ENCODE peak calls at places on chromosome 2, in six cellular contexts. One of them, this sample, is unnamed.

GRCh38 chr2:121907905-121908304 is 152.5 kb downstream of the TSN start:
- DNase-seq in progenitor cell of endocrine pancreas: no peak
- DNase-seq in left lung: no peak
- DNase-seq in brain microvascular endothelial cell: no peak
- DNase-seq in right atrium auricular region: no peak
- DNase-seq in uterus: no peak
- DNase-seq in this sample: no peak

GRCh38 chr2:9278439-9278838 is 71.8 kb downstream of the ASAP2 start:
- DNase-seq in progenitor cell of endocrine pancreas: no peak
- DNase-seq in left lung: no peak
- DNase-seq in brain microvascular endothelial cell: no peak
- DNase-seq in right atrium auricular region: no peak
- DNase-seq in uterus: no peak
- DNase-seq in this sample: no peak

GRCh38 chr2:134438371-134438770 is 184.5 kb downstream of the MGAT5 start:
- DNase-seq in progenitor cell of endocrine pancreas: no peak
- DNase-seq in left lung: no peak
- DNase-seq in brain microvascular endothelial cell: no peak
- DNase-seq in right atrium auricular region: peak
- DNase-seq in uterus: no peak
- DNase-seq in this sample: no peak

GRCh38 chr2:225999692-226000091 is 600.2 kb downstream of the NYAP2 start:
- DNase-seq in progenitor cell of endocrine pancreas: no peak
- DNase-seq in left lung: no peak
- DNase-seq in brain microvascular endothelial cell: no peak
- DNase-seq in right atrium auricular region: no peak
- DNase-seq in uterus: no peak
- DNase-seq in this sample: no peak

GRCh38 chr2:207632575-207633492 is 7.6 kb upstream of the METTL21A start:
- DNase-seq in progenitor cell of endocrine pancreas: no peak
- DNase-seq in left lung: no peak
- DNase-seq in brain microvascular endothelial cell: peak
- DNase-seq in right atrium auricular region: no peak
- DNase-seq in uterus: no peak
- DNase-seq in this sample: peak

GRCh38 chr2:26245231-26245732 is 543 bp downstream of the HADHB start:
- DNase-seq in progenitor cell of endocrine pancreas: no peak
- DNase-seq in left lung: no peak
- DNase-seq in brain microvascular endothelial cell: peak
- DNase-seq in right atrium auricular region: no peak
- DNase-seq in uterus: no peak
- DNase-seq in this sample: no peak

GRCh38 chr2:203585541-203585940 is 50.4 kb upstream of the RAPH1 start:
- DNase-seq in progenitor cell of endocrine pancreas: no peak
- DNase-seq in left lung: no peak
- DNase-seq in brain microvascular endothelial cell: no peak
- DNase-seq in right atrium auricular region: no peak
- DNase-seq in uterus: no peak
- DNase-seq in this sample: no peak

GRCh38 chr2:43376523-43377198 is 150.3 kb upstream of the ZFP36L2 start:
- DNase-seq in progenitor cell of endocrine pancreas: no peak
- DNase-seq in left lung: no peak
- DNase-seq in brain microvascular endothelial cell: no peak
- DNase-seq in right atrium auricular region: no peak
- DNase-seq in uterus: no peak
- DNase-seq in this sample: no peak

GRCh38 chr2:240510513-240511210 is 47.1 kb downstream of the ANKMY1 start:
- DNase-seq in progenitor cell of endocrine pancreas: no peak
- DNase-seq in left lung: peak
- DNase-seq in brain microvascular endothelial cell: no peak
- DNase-seq in right atrium auricular region: peak
- DNase-seq in uterus: no peak
- DNase-seq in this sample: no peak

GRCh38 chr2:72154386-72154785 is 6.7 kb upstream of the CYP26B1 start:
- DNase-seq in progenitor cell of endocrine pancreas: no peak
- DNase-seq in left lung: no peak
- DNase-seq in brain microvascular endothelial cell: no peak
- DNase-seq in right atrium auricular region: no peak
- DNase-seq in uterus: no peak
- DNase-seq in this sample: no peak

GRCh38 chr2:196230051-196230450 is 58.7 kb upstream of the STK17B start:
- DNase-seq in progenitor cell of endocrine pancreas: no peak
- DNase-seq in left lung: peak
- DNase-seq in brain microvascular endothelial cell: no peak
- DNase-seq in right atrium auricular region: no peak
- DNase-seq in uterus: no peak
- DNase-seq in this sample: no peak

GRCh38 chr2:172967036-172967982 is 108.3 kb upstream of the MAP3K20 start:
- DNase-seq in progenitor cell of endocrine pancreas: no peak
- DNase-seq in left lung: peak
- DNase-seq in brain microvascular endothelial cell: no peak
- DNase-seq in right atrium auricular region: no peak
- DNase-seq in uterus: no peak
- DNase-seq in this sample: no peak

GRCh38 chr2:46329803-46330775 is 32.9 kb downstream of the EPAS1 start:
- DNase-seq in progenitor cell of endocrine pancreas: no peak
- DNase-seq in left lung: no peak
- DNase-seq in brain microvascular endothelial cell: peak
- DNase-seq in right atrium auricular region: no peak
- DNase-seq in uterus: no peak
- DNase-seq in this sample: no peak

GRCh38 chr2:182581196-182581935 is 134.7 kb upstream of the DNAJC10 start:
- DNase-seq in progenitor cell of endocrine pancreas: no peak
- DNase-seq in left lung: no peak
- DNase-seq in brain microvascular endothelial cell: peak
- DNase-seq in right atrium auricular region: no peak
- DNase-seq in uterus: no peak
- DNase-seq in this sample: no peak

GRCh38 chr2:98569197-98569793 is 39.0 kb downstream of the COA5 start:
- DNase-seq in progenitor cell of endocrine pancreas: peak
- DNase-seq in left lung: peak
- DNase-seq in brain microvascular endothelial cell: peak
- DNase-seq in right atrium auricular region: no peak
- DNase-seq in uterus: peak
- DNase-seq in this sample: no peak

GRCh38 chr2:231393149-231394131 is 2.1 kb upstream of the B3GNT7 start:
- DNase-seq in progenitor cell of endocrine pancreas: no peak
- DNase-seq in left lung: no peak
- DNase-seq in brain microvascular endothelial cell: no peak
- DNase-seq in right atrium auricular region: no peak
- DNase-seq in uterus: no peak
- DNase-seq in this sample: no peak

GRCh38 chr2:16217271-16217670 is 276.9 kb downstream of the MYCN start:
- DNase-seq in progenitor cell of endocrine pancreas: no peak
- DNase-seq in left lung: no peak
- DNase-seq in brain microvascular endothelial cell: no peak
- DNase-seq in right atrium auricular region: no peak
- DNase-seq in uterus: no peak
- DNase-seq in this sample: no peak

DNA sequence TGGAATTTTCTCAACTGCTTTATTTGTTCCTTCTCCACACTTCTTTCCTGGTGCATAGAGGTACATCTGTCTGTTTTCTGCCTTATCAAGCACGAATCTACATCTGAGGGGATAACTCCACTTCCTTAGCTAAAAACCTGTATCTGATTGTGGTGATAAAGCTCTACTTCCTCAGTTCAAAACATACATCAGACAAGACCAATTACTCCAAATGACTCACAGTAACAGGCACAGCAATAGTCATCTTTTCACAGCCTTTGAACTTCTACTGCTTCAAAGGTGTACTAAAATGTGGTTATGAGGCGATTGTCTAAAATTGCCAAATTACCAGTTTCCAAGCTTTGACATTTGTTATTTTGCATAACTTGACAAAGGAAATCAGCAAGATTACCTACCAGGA is 803.6 kb upstream of the ZEB2 start:
- DNase-seq in progenitor cell of endocrine pancreas: no peak
- DNase-seq in left lung: no peak
- DNase-seq in brain microvascular endothelial cell: no peak
- DNase-seq in right atrium auricular region: no peak
- DNase-seq in uterus: no peak
- DNase-seq in this sample: no peak
- TF ChIP-seq CTCF in progenitor cell of endocrine pancreas: no peak
- TF ChIP-seq CTCF in left lung: no peak
- TF ChIP-seq CTCF in brain microvascular endothelial cell: no peak
- TF ChIP-seq CTCF in right atrium auricular region: no peak
- TF ChIP-seq CTCF in uterus: no peak
- TF ChIP-seq CTCF in this sample: no peak

DNA sequence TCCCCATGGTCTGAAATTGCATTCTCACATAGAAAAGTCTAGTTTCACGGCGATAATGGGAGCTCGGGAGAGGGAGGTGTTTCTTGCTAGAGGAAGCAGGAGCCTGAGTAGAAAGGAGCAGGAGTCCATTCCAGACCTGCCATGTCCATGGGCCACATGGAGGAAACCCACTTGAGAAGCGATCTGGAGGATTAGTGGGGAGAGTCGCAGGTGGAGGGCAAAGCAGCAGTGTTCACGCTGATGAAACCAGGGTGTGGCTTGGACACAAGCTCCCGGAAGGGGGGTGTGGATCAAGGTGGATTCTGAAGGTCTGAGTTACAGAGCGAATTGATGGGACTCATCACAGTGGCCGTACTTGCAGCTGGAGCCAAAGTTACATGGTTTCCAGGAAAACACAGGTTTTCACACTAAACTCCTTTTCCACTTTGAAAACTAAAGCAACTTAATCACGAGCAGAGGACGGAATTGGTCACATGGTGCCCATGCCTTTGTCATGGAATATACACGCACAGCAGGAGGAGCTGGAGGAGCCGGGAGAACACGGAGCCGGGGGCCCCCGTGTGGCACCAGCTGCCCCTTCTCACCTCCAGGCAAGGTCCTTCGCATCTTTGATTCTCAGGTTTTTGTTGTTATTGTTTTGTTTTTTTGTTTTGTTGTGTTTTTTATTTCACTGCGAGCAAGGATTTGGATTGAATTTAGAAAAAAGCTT is 255.1 kb upstream of the MYT1L start:
- DNase-seq in progenitor cell of endocrine pancreas: no peak
- DNase-seq in left lung: no peak
- DNase-seq in brain microvascular endothelial cell: no peak
- DNase-seq in right atrium auricular region: peak
- DNase-seq in uterus: no peak
- DNase-seq in this sample: no peak
- TF ChIP-seq CTCF in progenitor cell of endocrine pancreas: no peak
- TF ChIP-seq CTCF in left lung: no peak
- TF ChIP-seq CTCF in brain microvascular endothelial cell: no peak
- TF ChIP-seq CTCF in right atrium auricular region: no peak
- TF ChIP-seq CTCF in uterus: no peak
- TF ChIP-seq CTCF in this sample: no peak

DNA sequence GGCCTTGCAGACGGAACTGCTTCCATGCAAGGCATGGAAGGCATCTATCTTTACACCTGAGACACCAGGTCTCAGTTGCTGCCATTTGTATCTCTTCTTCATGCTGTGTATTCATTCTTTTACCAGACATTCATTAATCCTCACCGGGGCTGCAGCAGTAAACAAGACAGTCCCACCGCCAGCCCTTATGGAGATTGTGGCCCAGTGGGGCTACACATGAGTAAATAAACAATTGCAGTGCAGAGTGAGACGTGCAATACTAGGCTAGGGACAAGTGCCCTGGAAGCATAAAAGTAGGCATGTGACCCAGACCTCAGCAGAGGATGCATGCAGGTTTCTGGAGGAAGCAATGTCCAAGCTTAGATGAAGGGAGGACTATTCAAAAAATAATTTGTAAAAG is 497.6 kb upstream of the KLHL29 start:
- DNase-seq in progenitor cell of endocrine pancreas: no peak
- DNase-seq in left lung: no peak
- DNase-seq in brain microvascular endothelial cell: no peak
- DNase-seq in right atrium auricular region: no peak
- DNase-seq in uterus: no peak
- DNase-seq in this sample: no peak
- TF ChIP-seq CTCF in progenitor cell of endocrine pancreas: no peak
- TF ChIP-seq CTCF in left lung: no peak
- TF ChIP-seq CTCF in brain microvascular endothelial cell: no peak
- TF ChIP-seq CTCF in right atrium auricular region: no peak
- TF ChIP-seq CTCF in uterus: no peak
- TF ChIP-seq CTCF in this sample: no peak

DNA sequence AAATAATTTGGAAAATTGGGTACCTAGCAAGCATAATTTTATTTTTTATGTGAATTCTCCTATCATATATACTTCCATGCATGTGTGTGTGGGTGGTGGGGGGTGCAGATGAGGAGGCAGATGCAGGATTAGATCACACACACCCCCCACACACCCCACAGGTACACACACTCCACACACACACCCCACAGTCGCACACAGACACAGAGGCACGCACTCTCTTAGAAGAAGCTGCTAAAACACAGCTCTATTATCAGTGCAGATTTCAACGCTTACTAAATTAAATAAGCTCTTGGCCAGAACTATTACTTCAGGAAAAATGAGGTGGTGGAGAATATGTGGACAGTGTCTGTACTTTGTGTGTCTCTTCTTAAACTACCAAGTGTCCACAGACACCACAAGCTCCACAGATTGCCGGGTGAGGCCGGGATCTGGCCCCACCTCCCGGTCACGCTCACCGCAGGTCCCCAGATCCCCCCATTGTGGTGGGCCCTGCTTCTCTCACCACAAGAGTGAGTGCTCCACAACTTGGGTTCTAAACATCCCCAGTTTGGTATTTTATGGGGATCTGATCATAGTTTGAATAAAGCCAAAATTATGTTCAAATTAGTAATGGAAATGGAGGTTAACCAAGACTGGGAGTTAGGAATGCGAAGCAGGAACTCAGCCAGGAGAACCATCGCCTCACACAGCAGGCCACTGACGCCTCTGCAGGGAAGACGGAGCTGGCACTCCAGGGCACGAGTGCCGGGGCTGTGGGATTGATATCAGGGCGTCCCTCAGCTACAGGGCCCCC is 102.1 kb downstream of the PXDN start:
- DNase-seq in progenitor cell of endocrine pancreas: no peak
- DNase-seq in left lung: peak
- DNase-seq in brain microvascular endothelial cell: peak
- DNase-seq in right atrium auricular region: no peak
- DNase-seq in uterus: no peak
- DNase-seq in this sample: no peak
- TF ChIP-seq CTCF in progenitor cell of endocrine pancreas: no peak
- TF ChIP-seq CTCF in left lung: no peak
- TF ChIP-seq CTCF in brain microvascular endothelial cell: no peak
- TF ChIP-seq CTCF in right atrium auricular region: no peak
- TF ChIP-seq CTCF in uterus: no peak
- TF ChIP-seq CTCF in this sample: no peak

This sample was measured in CD14-positive monocyte.